ENCODE peak calls at places on chromosomes 5 and 9, in seven cellular contexts. One of them, this sample, is unnamed.
A peak's percentile ranks its signal among the peaks of the same experiment; 100 is the strongest.

GRCh38 chr5:160463775-160464465 is 42.3 kb downstream of the PTTG1 start:
- DNase-seq in BE2C: no peak
- DNase-seq in right atrium auricular region: no peak
- DNase-seq in fibroblast of mammary gland: peak; percentile 88
- DNase-seq in fibroblast of pulmonary artery: peak; percentile 83
- DNase-seq in lower leg skin: no peak
- DNase-seq in SK-N-SH: no peak
- DNase-seq in this sample: no peak

GRCh38 chr5:65034029-65034781 is 265.5 kb downstream of the CWC27 start:
- DNase-seq in fibroblast of pulmonary artery: peak; percentile 48
- DNase-seq in lower leg skin: no peak
- DNase-seq in right atrium auricular region: peak; percentile 64
- DNase-seq in BE2C: no peak
- DNase-seq in fibroblast of mammary gland: peak; percentile 42
- DNase-seq in SK-N-SH: no peak
- DNase-seq in this sample: no peak

GRCh38 chr9:136690104-136690840 is 3.0 kb upstream of the AGPAT2 start:
- DNase-seq in SK-N-SH: no peak
- DNase-seq in BE2C: no peak
- DNase-seq in right atrium auricular region: peak; percentile 80
- DNase-seq in fibroblast of mammary gland: no peak
- DNase-seq in lower leg skin: no peak
- DNase-seq in fibroblast of pulmonary artery: no peak
- DNase-seq in this sample: no peak

GRCh38 chr9:96483197-96483596 is 33.2 kb downstream of the HABP4 start:
- DNase-seq in BE2C: no peak
- DNase-seq in SK-N-SH: no peak
- DNase-seq in lower leg skin: no peak
- DNase-seq in right atrium auricular region: no peak
- DNase-seq in fibroblast of mammary gland: no peak
- DNase-seq in fibroblast of pulmonary artery: no peak
- DNase-seq in this sample: no peak

GRCh38 chr9:28782630-28783029 is 1209.3 kb upstream of the C9orf72 start:
- DNase-seq in BE2C: no peak
- DNase-seq in right atrium auricular region: no peak
- DNase-seq in SK-N-SH: no peak
- DNase-seq in fibroblast of mammary gland: peak; percentile 27
- DNase-seq in fibroblast of pulmonary artery: peak; percentile 90
- DNase-seq in lower leg skin: no peak
- DNase-seq in this sample: no peak

GRCh38 chr9:37760416-37761165 is 7.0 kb downstream of the TRMT10B start:
- DNase-seq in right atrium auricular region: no peak
- DNase-seq in fibroblast of pulmonary artery: peak; percentile 53
- DNase-seq in BE2C: no peak
- DNase-seq in lower leg skin: no peak
- DNase-seq in SK-N-SH: no peak
- DNase-seq in fibroblast of mammary gland: peak; percentile 85
- DNase-seq in this sample: no peak

GRCh38 chr9:121601234-121601633 is 50.2 kb upstream of the DAB2IP start:
- DNase-seq in right atrium auricular region: no peak
- DNase-seq in SK-N-SH: no peak
- DNase-seq in BE2C: no peak
- DNase-seq in fibroblast of mammary gland: peak; percentile 39
- DNase-seq in fibroblast of pulmonary artery: peak; percentile 53
- DNase-seq in lower leg skin: no peak
- DNase-seq in this sample: no peak

GRCh38 chr5:103435136-103435914 is 127.3 kb downstream of the NUDT12 start:
- DNase-seq in fibroblast of mammary gland: peak; percentile 56
- DNase-seq in SK-N-SH: no peak
- DNase-seq in fibroblast of pulmonary artery: no peak
- DNase-seq in right atrium auricular region: no peak
- DNase-seq in BE2C: no peak
- DNase-seq in lower leg skin: no peak
- DNase-seq in this sample: no peak

GRCh38 chr5:106399381-106399780 is 1271.4 kb downstream of the EFNA5 start:
- DNase-seq in fibroblast of pulmonary artery: peak; percentile 67
- DNase-seq in fibroblast of mammary gland: peak; percentile 50
- DNase-seq in lower leg skin: no peak
- DNase-seq in right atrium auricular region: no peak
- DNase-seq in BE2C: no peak
- DNase-seq in SK-N-SH: no peak
- DNase-seq in this sample: no peak

GRCh38 chr5:116032094-116032517 is at the start of gene ARL14EPL:
- DNase-seq in lower leg skin: no peak
- DNase-seq in SK-N-SH: peak; percentile 3
- DNase-seq in right atrium auricular region: peak; percentile 70
- DNase-seq in fibroblast of mammary gland: peak; percentile 90
- DNase-seq in BE2C: peak; percentile 31
- DNase-seq in fibroblast of pulmonary artery: peak; percentile 94
- DNase-seq in this sample: no peak

GRCh38 chr5:24999732-25000131 is 355.0 kb upstream of the CDH10 start:
- DNase-seq in lower leg skin: no peak
- DNase-seq in right atrium auricular region: no peak
- DNase-seq in SK-N-SH: no peak
- DNase-seq in fibroblast of mammary gland: no peak
- DNase-seq in BE2C: no peak
- DNase-seq in fibroblast of pulmonary artery: no peak
- DNase-seq in this sample: no peak

GRCh38 chr5:14457475-14457874 is 124.1 kb upstream of the OTULINL start:
- DNase-seq in BE2C: no peak
- DNase-seq in SK-N-SH: peak; percentile 55
- DNase-seq in right atrium auricular region: no peak
- DNase-seq in fibroblast of mammary gland: no peak
- DNase-seq in fibroblast of pulmonary artery: no peak
- DNase-seq in lower leg skin: no peak
- DNase-seq in this sample: no peak

GRCh38 chr9:131721096-131721495 is 18.8 kb downstream of the RAPGEF1 start:
- DNase-seq in SK-N-SH: no peak
- DNase-seq in right atrium auricular region: no peak
- DNase-seq in fibroblast of mammary gland: no peak
- DNase-seq in BE2C: no peak
- DNase-seq in fibroblast of pulmonary artery: no peak
- DNase-seq in lower leg skin: no peak
- DNase-seq in this sample: no peak

GRCh38 chr5:180474569-180474968 is 19.6 kb upstream of the CNOT6 start:
- DNase-seq in BE2C: peak; percentile 25
- DNase-seq in lower leg skin: peak; percentile 74
- DNase-seq in SK-N-SH: no peak
- DNase-seq in fibroblast of mammary gland: no peak
- DNase-seq in right atrium auricular region: no peak
- DNase-seq in fibroblast of pulmonary artery: no peak
- DNase-seq in this sample: no peak

GRCh38 chr5:180470361-180470760 is 23.8 kb upstream of the CNOT6 start:
- DNase-seq in fibroblast of mammary gland: no peak
- DNase-seq in SK-N-SH: no peak
- DNase-seq in BE2C: no peak
- DNase-seq in right atrium auricular region: no peak
- DNase-seq in lower leg skin: peak; percentile 46
- DNase-seq in fibroblast of pulmonary artery: no peak
- DNase-seq in this sample: no peak

GRCh38 chr5:180471866-180472265 is 22.3 kb upstream of the CNOT6 start:
- DNase-seq in BE2C: no peak
- DNase-seq in fibroblast of pulmonary artery: no peak
- DNase-seq in fibroblast of mammary gland: no peak
- DNase-seq in right atrium auricular region: no peak
- DNase-seq in lower leg skin: peak; percentile 37
- DNase-seq in SK-N-SH: no peak
- DNase-seq in this sample: no peak

GRCh38 chr5:180470966-180471582 is 23.1 kb upstream of the CNOT6 start:
- DNase-seq in fibroblast of pulmonary artery: peak; percentile 76
- DNase-seq in fibroblast of mammary gland: peak; percentile 65
- DNase-seq in SK-N-SH: peak; percentile 87
- DNase-seq in BE2C: peak; percentile 72
- DNase-seq in right atrium auricular region: no peak
- DNase-seq in lower leg skin: peak; percentile 88
- DNase-seq in this sample: no peak

DNA sequence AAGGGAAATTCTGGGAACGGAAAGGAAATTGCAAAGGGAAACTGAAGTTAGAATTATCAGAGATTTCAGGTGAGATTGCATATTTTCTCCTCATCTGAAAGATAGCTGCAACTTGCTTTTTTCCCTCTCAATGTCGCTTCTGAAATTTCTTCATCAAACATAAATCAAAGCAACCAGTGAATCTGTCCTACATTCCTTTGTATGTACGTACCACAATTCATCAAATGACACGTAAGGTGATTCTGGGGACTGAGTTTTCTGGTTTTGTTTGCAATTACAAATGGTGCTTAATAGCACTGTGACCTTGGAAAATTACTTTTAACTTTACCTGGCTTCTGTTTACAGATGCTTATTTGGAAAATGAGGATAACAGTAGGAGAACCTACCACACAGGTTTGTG is 21.9 kb upstream of the CNOT6 start:
- DNase-seq in right atrium auricular region: no peak
- DNase-seq in fibroblast of pulmonary artery: no peak
- DNase-seq in lower leg skin: no peak
- DNase-seq in SK-N-SH: no peak
- DNase-seq in BE2C: no peak
- DNase-seq in fibroblast of mammary gland: no peak
- DNase-seq in this sample: no peak
- TF ChIP-seq CTCF in right atrium auricular region: no peak
- TF ChIP-seq CTCF in fibroblast of pulmonary artery: no peak
- TF ChIP-seq CTCF in lower leg skin: no peak
- TF ChIP-seq CTCF in SK-N-SH: no peak
- TF ChIP-seq CTCF in BE2C: no peak
- TF ChIP-seq CTCF in fibroblast of mammary gland: no peak
- TF ChIP-seq CTCF in this sample: no peak

GRCh38 chr9:85425153-85425611 is 316.6 kb downstream of the AGTPBP1 start:
- DNase-seq in fibroblast of pulmonary artery: peak; percentile 58
- DNase-seq in lower leg skin: peak; percentile 91
- DNase-seq in SK-N-SH: peak; percentile 77
- DNase-seq in right atrium auricular region: no peak
- DNase-seq in BE2C: peak; percentile 82
- DNase-seq in fibroblast of mammary gland: peak; percentile 46
- DNase-seq in this sample: peak; percentile 80
- TF ChIP-seq CTCF in fibroblast of pulmonary artery: peak; percentile 52
- TF ChIP-seq CTCF in lower leg skin: no peak
- TF ChIP-seq CTCF in SK-N-SH: peak; percentile 73
- TF ChIP-seq CTCF in right atrium auricular region: peak; percentile 37
- TF ChIP-seq CTCF in BE2C: peak; percentile 85
- TF ChIP-seq CTCF in fibroblast of mammary gland: peak; percentile 55
- TF ChIP-seq CTCF in this sample: peak; percentile 86

DNA sequence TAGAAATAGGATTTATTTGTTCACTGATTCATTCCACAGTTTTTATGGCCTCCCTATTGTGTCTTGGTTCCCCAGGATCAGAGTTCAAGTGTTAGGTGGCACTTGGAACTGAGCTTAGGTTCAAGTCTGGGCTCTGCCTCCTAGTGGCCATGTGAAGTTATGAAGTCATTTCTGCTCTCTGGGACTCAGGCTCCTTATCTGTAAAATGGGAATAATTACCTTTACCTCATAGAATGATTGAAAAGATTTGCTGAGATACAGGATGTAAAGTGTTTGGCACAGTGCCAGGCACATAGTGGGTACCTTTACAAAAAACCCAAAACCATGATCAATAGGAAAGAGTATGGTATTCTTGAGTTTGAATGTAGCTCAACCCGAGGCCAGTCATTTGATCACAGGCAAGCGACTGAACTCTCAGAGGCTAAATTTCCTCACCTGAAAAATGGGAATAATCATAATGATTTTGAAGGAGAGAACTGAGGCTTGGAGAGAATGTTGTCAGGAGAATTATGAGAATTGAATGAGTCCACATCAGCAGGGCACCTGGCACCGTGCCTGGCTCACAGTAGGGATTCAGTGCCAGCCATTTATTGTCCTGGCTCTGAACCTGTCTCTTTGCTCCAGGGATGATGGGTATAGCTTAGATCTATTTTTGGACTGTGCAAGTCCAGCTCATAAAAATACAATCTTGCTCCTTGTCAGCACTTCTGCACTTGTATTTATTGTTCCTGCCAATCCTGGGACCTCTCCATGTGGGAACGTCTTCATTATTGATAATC is 10.7 kb downstream of the NSG2 start:
- DNase-seq in fibroblast of mammary gland: no peak
- DNase-seq in lower leg skin: no peak
- DNase-seq in BE2C: no peak
- DNase-seq in SK-N-SH: no peak
- DNase-seq in right atrium auricular region: no peak
- DNase-seq in fibroblast of pulmonary artery: no peak
- DNase-seq in this sample: no peak
- TF ChIP-seq CTCF in fibroblast of mammary gland: no peak
- TF ChIP-seq CTCF in lower leg skin: no peak
- TF ChIP-seq CTCF in BE2C: peak; percentile 47
- TF ChIP-seq CTCF in SK-N-SH: peak; percentile 33
- TF ChIP-seq CTCF in right atrium auricular region: no peak
- TF ChIP-seq CTCF in fibroblast of pulmonary artery: no peak
- TF ChIP-seq CTCF in this sample: peak; percentile 50

GRCh38 chr9:15007698-15008097 is 97.5 kb upstream of the FREM1 start:
- DNase-seq in BE2C: no peak
- DNase-seq in fibroblast of pulmonary artery: no peak
- DNase-seq in lower leg skin: no peak
- DNase-seq in fibroblast of mammary gland: no peak
- DNase-seq in SK-N-SH: no peak
- DNase-seq in right atrium auricular region: no peak
- DNase-seq in this sample: no peak
- TF ChIP-seq CTCF in BE2C: no peak
- TF ChIP-seq CTCF in fibroblast of pulmonary artery: no peak
- TF ChIP-seq CTCF in lower leg skin: no peak
- TF ChIP-seq CTCF in fibroblast of mammary gland: no peak
- TF ChIP-seq CTCF in SK-N-SH: no peak
- TF ChIP-seq CTCF in right atrium auricular region: no peak
- TF ChIP-seq CTCF in this sample: no peak

DNA sequence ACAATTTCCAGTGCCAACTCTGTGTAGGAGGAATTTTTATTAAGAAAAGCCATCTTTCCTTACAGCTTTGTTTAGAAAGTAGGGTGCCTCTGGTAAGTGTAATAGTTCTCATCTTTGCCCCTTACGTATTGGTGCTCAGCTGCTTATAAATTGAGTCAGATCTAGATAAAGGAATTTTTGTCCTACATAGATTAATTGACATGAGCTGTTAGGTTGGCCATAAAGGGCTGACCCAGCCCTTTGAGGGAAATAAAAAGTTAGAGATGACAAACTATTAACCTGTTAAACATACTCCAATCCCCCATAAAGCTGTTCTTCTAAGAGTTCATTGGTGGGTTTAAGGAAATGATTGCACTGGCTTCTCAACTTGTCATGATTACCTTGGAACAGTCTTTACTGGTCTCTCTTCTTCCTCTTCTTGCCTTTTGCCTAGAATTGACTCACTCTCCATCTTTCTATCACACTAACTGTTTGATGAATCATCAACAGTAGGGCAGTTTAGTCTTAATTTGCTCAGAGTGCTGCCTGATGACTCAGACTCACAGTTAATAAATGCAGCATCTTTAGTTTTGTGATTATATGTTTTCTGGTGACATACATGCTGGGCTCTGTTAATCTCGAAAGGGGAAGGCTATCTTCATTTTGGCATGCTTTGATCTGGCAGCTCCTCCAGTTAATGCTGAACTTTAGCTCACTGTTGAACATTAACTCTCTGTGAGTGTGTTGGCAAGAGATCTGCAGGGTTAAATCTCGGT is 51.7 kb downstream of the ARHGAP26 start:
- DNase-seq in lower leg skin: no peak
- DNase-seq in BE2C: no peak
- DNase-seq in fibroblast of mammary gland: peak; percentile 95
- DNase-seq in SK-N-SH: no peak
- DNase-seq in right atrium auricular region: no peak
- DNase-seq in fibroblast of pulmonary artery: peak; percentile 67
- DNase-seq in this sample: no peak
- TF ChIP-seq CTCF in lower leg skin: no peak
- TF ChIP-seq CTCF in BE2C: no peak
- TF ChIP-seq CTCF in fibroblast of mammary gland: no peak
- TF ChIP-seq CTCF in SK-N-SH: no peak
- TF ChIP-seq CTCF in right atrium auricular region: no peak
- TF ChIP-seq CTCF in fibroblast of pulmonary artery: no peak
- TF ChIP-seq CTCF in this sample: no peak